ENCODE peak calls at places on chromosomes 2 and 18, in seven cellular contexts. M is mesendoderm, K is IMR-90, D is H9, B is mesenchymal stem cell, F is H1, P is trophoblast cell. I is an unnamed sample.

GRCh38 chr2:8357738-8358137 is 324.1 kb upstream of the ID2 start:
- DNase-seq in K (no peak), B (no peak), P (no peak), F (no peak), D (no peak), M (no peak), I (no peak)

GRCh38 chr2:42360493-42360889 is 526 bp downstream of the COX7A2L start:
- DNase-seq in P (no peak), M (peak), F (no peak), D (no peak), B (peak), K (no peak), I (no peak)

GRCh38 chr18:9854801-9855676 is 30.7 kb upstream of the TXNDC2 start:
- DNase-seq in D (no peak), P (no peak), F (no peak), B (peak), M (no peak), K (peak), I (no peak)

GRCh38 chr18:991441-991840 is 86.8 kb downstream of the ADCYAP1 start:
- DNase-seq in D (no peak), F (no peak), P (no peak), K (no peak), B (no peak), M (no peak), I (no peak)

GRCh38 chr2:143700865-143701264 is 571.6 kb downstream of the ARHGAP15 start:
- DNase-seq in P (no peak), D (no peak), M (no peak), K (no peak), F (no peak), B (no peak), I (no peak)

GRCh38 chr18:3798032-3798431 is 348.1 kb downstream of the TGIF1 start:
- DNase-seq in D (no peak), M (no peak), F (no peak), K (no peak), P (no peak), B (no peak), I (no peak)

GRCh38 chr2:230472619-230473018 is 56.6 kb downstream of the SP100 start:
- DNase-seq in M (no peak), F (no peak), D (no peak), P (no peak), K (peak), B (peak), I (no peak)

GRCh38 chr2:27735263-27735904 is 36.1 kb upstream of the MRPL33 start:
- DNase-seq in D (peak), K (peak), B (peak), M (peak), P (no peak), F (peak), I (no peak)

GRCh38 chr2:171315781-171316180 is 118.0 kb downstream of the METTL8 start:
- DNase-seq in P (no peak), B (no peak), K (no peak), D (no peak), M (peak), F (peak), I (no peak)

GRCh38 chr18:11175266-11175947 is 26.0 kb upstream of the PIEZO2 start:
- DNase-seq in B (peak), D (no peak), K (peak), F (no peak), M (no peak), P (no peak), I (no peak)

DNA sequence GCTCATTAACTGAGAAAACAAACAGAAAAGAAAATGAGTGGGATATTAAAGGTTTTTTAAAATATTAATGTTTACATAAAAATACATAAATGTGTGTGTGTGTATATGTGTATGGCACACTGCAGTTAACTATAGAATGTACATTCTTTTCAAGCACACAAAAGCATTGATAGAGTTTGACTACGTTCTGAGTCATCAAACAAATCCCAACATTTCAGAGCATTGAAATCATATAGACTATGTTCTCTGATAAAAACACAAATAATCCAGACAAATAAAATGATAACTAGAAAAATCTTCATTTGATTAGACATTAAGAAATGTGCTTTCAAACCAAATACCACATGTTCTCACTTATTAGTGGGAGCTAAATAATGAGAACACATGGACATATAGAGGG is 84.3 kb upstream of the CELF4 start:
- DNase-seq in D (no peak), B (no peak), P (no peak), M (no peak), F (no peak), K (no peak), I (no peak)
- H2AK5ac ChIP-seq in D (no peak), B (no peak), P (no peak), M (no peak), F (no peak), K (no peak), I (no peak)

GRCh38 chr18:80009661-80010550 is 21.5 kb upstream of the TXNL4A start:
- DNase-seq in D (no peak), P (no peak), K (peak), M (no peak), B (peak), F (no peak), I (no peak)

GRCh38 chr18:80006726-80007125 is 18.4 kb upstream of the TXNL4A start:
- DNase-seq in K (no peak), P (no peak), M (no peak), B (no peak), D (peak), F (no peak), I (no peak)

GRCh38 chr18:80000877-80001276 is 12.5 kb upstream of the TXNL4A start:
- DNase-seq in D (no peak), K (no peak), P (no peak), B (no peak), M (no peak), F (no peak), I (no peak)

GRCh38 chr18:80010551-80010906 is 22.2 kb upstream of the TXNL4A start:
- DNase-seq in M (no peak), F (no peak), K (no peak), D (no peak), B (no peak), P (no peak), I (no peak)

DNA sequence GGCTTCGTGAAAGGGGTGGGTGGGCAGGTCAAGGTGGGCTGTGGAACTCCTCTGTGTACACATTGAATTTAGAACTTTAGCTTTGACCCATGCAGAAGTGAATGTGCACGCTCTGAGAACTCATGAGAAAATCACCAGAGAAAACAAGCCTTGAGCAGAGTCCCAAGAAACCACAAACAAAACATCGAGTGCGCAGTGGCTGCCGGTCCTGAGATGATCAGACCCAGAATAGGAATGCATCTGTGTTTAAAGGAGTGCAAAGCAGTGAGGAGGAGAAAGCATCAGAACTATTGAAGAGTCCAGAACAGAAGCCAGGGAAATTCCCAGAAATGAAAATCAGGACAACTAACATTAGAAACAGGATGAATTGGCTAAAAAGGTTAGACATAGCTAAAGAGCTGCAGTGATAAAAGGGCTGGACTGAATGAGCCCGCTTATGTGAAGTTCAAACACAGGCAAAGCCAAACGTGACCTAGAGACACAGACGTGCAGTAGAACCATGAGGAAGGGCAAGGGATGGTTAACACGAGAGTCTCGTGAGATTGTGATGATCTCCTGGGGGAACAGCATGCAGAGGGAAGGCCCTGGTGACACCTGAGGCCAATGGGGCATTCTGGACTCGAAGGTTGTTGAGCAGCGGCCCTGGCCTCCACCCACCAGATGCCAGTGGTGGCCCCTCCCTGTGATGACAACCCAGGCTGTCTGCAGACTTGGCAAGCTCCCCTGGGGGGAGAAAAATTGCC is 16.4 kb upstream of the TXNL4A start:
- DNase-seq in K (no peak), F (no peak), P (no peak), M (no peak), B (no peak), D (no peak), I (no peak)
- H3K4me2 ChIP-seq in K (no peak), F (no peak), P (no peak), M (no peak), B (no peak), D (no peak), I (no peak)

GRCh38 chr2:221817052-221817451 is 244.9 kb upstream of the EPHA4 start:
- DNase-seq in K (no peak), D (no peak), P (peak), M (no peak), F (no peak), B (peak), I (no peak)
- H2AK5ac ChIP-seq in K (no peak), D (no peak), P (no peak), M (no peak), F (no peak), B (no peak), I (no peak)

GRCh38 chr2:111961663-111962062 is 63.3 kb downstream of the MERTK start:
- DNase-seq in F (peak), M (no peak), P (no peak), B (no peak), K (no peak), D (no peak), I (no peak)
- H3K4me2 ChIP-seq in F (no peak), M (no peak), P (no peak), B (no peak), K (no peak), D (no peak), I (no peak)

DNA sequence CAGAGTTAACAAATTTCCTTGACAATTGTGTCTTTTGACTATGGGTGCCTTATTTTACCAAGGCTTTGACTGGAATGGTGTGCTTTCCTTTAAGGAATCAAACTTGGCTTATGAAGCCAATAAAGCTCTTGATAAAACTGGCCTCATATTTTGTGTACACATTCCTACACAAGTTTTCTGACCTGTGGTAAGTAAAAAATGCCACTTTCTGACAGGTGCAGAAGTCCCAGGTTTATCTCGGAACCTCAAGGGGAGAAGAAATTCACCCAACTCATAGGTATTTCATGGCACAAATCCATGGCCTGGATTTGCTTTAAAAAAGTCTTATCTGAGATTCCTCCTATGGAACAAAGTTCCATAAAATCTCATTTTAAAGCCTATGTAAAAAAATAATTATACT is 880.6 kb upstream of the LRATD1 start:
- DNase-seq in B (no peak), D (no peak), P (no peak), F (no peak), K (no peak), M (no peak), I (no peak)
- H2AK5ac ChIP-seq in B (no peak), D (no peak), P (no peak), F (no peak), K (no peak), M (no peak), I (no peak)

DNA sequence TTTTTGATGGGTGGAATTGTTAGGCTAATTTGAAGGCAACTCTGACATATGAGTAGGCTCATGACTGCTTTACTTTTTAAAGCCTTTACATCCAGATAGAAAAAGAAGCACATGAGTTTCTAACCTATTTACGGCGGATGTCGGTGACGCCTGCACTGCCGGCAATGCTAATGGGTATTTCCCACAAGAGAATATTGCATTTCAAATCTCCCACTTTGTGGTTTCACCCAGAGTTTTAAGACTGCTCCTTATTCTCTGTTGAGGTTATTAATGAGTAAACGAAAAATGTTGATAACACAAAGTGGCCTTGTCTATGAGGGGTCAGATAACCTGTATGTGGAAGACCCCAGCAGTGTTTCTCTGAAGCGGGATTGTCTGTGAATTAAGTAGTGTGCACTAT is 14.0 kb downstream of the CCDC85A start:
- DNase-seq in D (no peak), K (no peak), M (no peak), F (no peak), P (no peak), B (no peak), I (no peak)
- H3K4me2 ChIP-seq in D (no peak), K (no peak), M (no peak), F (no peak), P (no peak), B (no peak), I (no peak)

I was measured in neuronal stem cell.